ENCODE peak calls at places on chromosome 9, in seven cellular contexts. One of them, this sample, is unnamed. For H3K9me3, the result is how much of the 10 kb centered on the place peaks cover.

GRCh38 chr9:77575785-77576184 is 72.3 kb downstream of the GNA14 start:
- DNase-seq in A673: peak
- DNase-seq in cardiac muscle cell: peak
- DNase-seq in A549: no peak
- DNase-seq in psoas muscle: no peak
- DNase-seq in effector memory CD4-positive, alpha-beta T cell: no peak
- DNase-seq in upper lobe of right lung: no peak
- DNase-seq in this sample: no peak

GRCh38 chr9:16131269-16131668 is 578.4 kb downstream of the CCDC171 start:
- DNase-seq in upper lobe of right lung: no peak
- DNase-seq in A549: no peak
- DNase-seq in A673: peak
- DNase-seq in cardiac muscle cell: peak
- DNase-seq in psoas muscle: no peak
- DNase-seq in effector memory CD4-positive, alpha-beta T cell: no peak
- DNase-seq in this sample: peak

GRCh38 chr9:37029776-37030590 is 4.1 kb downstream of the PAX5 start:
- DNase-seq in upper lobe of right lung: no peak
- DNase-seq in psoas muscle: peak
- DNase-seq in A549: no peak
- DNase-seq in effector memory CD4-positive, alpha-beta T cell: no peak
- DNase-seq in A673: no peak
- DNase-seq in cardiac muscle cell: no peak
- DNase-seq in this sample: no peak

GRCh38 chr9:110655723-110656641 is 12.6 kb upstream of the MUSK start:
- DNase-seq in cardiac muscle cell: no peak
- DNase-seq in A549: no peak
- DNase-seq in upper lobe of right lung: no peak
- DNase-seq in A673: no peak
- DNase-seq in psoas muscle: peak
- DNase-seq in effector memory CD4-positive, alpha-beta T cell: no peak
- DNase-seq in this sample: peak

GRCh38 chr9:132651259-132651658 is 18.5 kb downstream of the DDX31 start:
- DNase-seq in A673: no peak
- DNase-seq in upper lobe of right lung: no peak
- DNase-seq in cardiac muscle cell: no peak
- DNase-seq in effector memory CD4-positive, alpha-beta T cell: no peak
- DNase-seq in A549: no peak
- DNase-seq in psoas muscle: no peak
- DNase-seq in this sample: no peak

GRCh38 chr9:75198436-75198835 is 110.1 kb downstream of the OSTF1 start:
- DNase-seq in cardiac muscle cell: no peak
- DNase-seq in psoas muscle: no peak
- DNase-seq in effector memory CD4-positive, alpha-beta T cell: no peak
- DNase-seq in A549: no peak
- DNase-seq in A673: no peak
- DNase-seq in upper lobe of right lung: no peak
- DNase-seq in this sample: no peak

GRCh38 chr9:14146201-14146890 is 167.6 kb downstream of the NFIB start:
- DNase-seq in A549: no peak
- DNase-seq in psoas muscle: no peak
- DNase-seq in upper lobe of right lung: no peak
- DNase-seq in cardiac muscle cell: no peak
- DNase-seq in effector memory CD4-positive, alpha-beta T cell: no peak
- DNase-seq in A673: no peak
- DNase-seq in this sample: peak

GRCh38 chr9:72210522-72210921 is 61.3 kb downstream of the GDA start:
- DNase-seq in upper lobe of right lung: no peak
- DNase-seq in A673: no peak
- DNase-seq in effector memory CD4-positive, alpha-beta T cell: no peak
- DNase-seq in A549: no peak
- DNase-seq in cardiac muscle cell: no peak
- DNase-seq in psoas muscle: no peak
- DNase-seq in this sample: no peak

GRCh38 chr9:12416736-12417135 is 276.4 kb upstream of the TYRP1 start:
- DNase-seq in A549: no peak
- DNase-seq in cardiac muscle cell: no peak
- DNase-seq in effector memory CD4-positive, alpha-beta T cell: no peak
- DNase-seq in upper lobe of right lung: no peak
- DNase-seq in A673: peak
- DNase-seq in psoas muscle: no peak
- DNase-seq in this sample: no peak

GRCh38 chr9:113219972-113220371 is 1.1 kb downstream of the FKBP15 start:
- DNase-seq in cardiac muscle cell: no peak
- DNase-seq in upper lobe of right lung: no peak
- DNase-seq in effector memory CD4-positive, alpha-beta T cell: no peak
- DNase-seq in A549: no peak
- DNase-seq in A673: no peak
- DNase-seq in psoas muscle: no peak
- DNase-seq in this sample: no peak

GRCh38 chr9:113222482-113222841 is 1.1 kb downstream of the SLC31A1 start:
- DNase-seq in A549: no peak
- DNase-seq in A673: no peak
- DNase-seq in psoas muscle: no peak
- DNase-seq in effector memory CD4-positive, alpha-beta T cell: no peak
- DNase-seq in cardiac muscle cell: peak
- DNase-seq in upper lobe of right lung: no peak
- DNase-seq in this sample: no peak

GRCh38 chr9:113220467-113221002 is 542 bp downstream of the FKBP15 start:
- DNase-seq in cardiac muscle cell: no peak
- DNase-seq in A673: no peak
- DNase-seq in A549: no peak
- DNase-seq in upper lobe of right lung: no peak
- DNase-seq in effector memory CD4-positive, alpha-beta T cell: no peak
- DNase-seq in psoas muscle: no peak
- DNase-seq in this sample: no peak

GRCh38 chr9:113221800-113222481 is 597 bp downstream of the SLC31A1 start:
- DNase-seq in psoas muscle: no peak
- DNase-seq in effector memory CD4-positive, alpha-beta T cell: no peak
- DNase-seq in cardiac muscle cell: no peak
- DNase-seq in A673: no peak
- DNase-seq in upper lobe of right lung: no peak
- DNase-seq in A549: peak
- DNase-seq in this sample: no peak

DNA sequence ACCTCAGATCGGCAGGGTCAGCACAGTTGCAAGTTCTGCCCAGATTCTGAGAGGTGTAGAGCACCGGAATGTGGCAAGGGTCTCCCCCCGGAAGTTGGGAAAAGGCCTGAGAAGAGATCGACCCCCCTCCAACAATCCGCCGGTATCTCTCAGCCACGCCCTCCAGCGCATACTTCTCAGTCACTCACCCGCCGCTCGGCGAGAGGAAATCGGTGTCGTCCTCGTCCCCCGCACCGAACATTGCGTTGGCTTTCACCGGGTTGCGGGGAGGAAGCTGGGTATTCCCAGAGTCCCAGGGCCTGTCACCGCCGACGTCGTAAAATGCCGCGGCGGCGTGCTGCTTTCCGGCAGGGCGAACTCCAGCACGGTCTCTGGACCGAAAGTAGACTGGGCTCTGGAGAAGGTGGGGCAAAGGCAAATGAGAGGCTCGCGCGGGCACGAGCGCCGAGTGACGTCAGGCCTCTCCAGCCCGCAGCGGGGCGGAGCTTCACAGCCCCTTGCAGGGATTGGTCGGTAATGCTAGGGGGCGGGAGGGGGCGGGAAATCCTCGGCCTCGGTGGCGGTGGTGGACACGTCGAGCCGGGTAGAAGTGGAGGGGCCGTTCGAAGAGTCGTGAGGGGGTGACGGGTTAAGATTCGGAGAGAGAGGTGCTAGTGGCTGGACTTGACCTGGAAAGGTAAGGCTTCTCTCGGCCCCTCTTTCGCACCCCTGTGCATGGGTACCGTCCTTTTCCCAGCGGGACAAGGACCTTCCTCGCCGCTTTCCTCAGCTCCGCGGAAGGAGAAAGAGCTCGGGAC is at the start of the genes FKBP15 and SLC31A1:
- DNase-seq in A673: peak
- DNase-seq in A549: peak
- DNase-seq in cardiac muscle cell: peak
- DNase-seq in effector memory CD4-positive, alpha-beta T cell: peak
- DNase-seq in upper lobe of right lung: peak
- DNase-seq in psoas muscle: peak
- DNase-seq in this sample: peak
- H3K4me3 ChIP-seq in A673: peak
- H3K4me3 ChIP-seq in A549: peak
- H3K4me3 ChIP-seq in cardiac muscle cell: peak
- H3K4me3 ChIP-seq in effector memory CD4-positive, alpha-beta T cell: peak
- H3K4me3 ChIP-seq in upper lobe of right lung: peak
- H3K4me3 ChIP-seq in psoas muscle: peak
- H3K4me3 ChIP-seq in this sample: peak

DNA sequence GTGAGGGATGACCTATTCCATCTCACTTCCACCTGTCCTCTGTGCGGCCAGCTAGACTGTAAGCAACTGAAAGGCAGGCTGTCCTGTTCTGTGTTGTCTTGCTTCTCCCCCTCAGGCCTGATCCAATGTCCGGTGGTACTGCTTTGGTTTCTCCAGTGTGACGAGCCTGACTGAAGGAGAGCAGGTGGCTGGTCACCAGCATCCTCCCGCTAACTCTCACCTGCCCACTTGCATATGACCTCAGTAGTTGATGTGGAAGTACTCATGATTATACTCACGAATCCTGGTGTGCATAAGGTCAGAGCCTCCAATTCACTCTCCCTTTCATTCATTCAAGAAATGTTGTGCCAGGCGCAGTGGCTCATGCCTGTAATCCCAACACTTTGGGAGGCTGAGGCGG is 2.4 kb upstream of the SLC27A4 start:
- DNase-seq in effector memory CD4-positive, alpha-beta T cell: no peak
- DNase-seq in psoas muscle: no peak
- DNase-seq in upper lobe of right lung: no peak
- DNase-seq in cardiac muscle cell: no peak
- DNase-seq in A549: no peak
- DNase-seq in A673: no peak
- DNase-seq in this sample: no peak
- H3K9me3 ChIP-seq in effector memory CD4-positive, alpha-beta T cell: under half
- H3K9me3 ChIP-seq in psoas muscle: under half
- H3K9me3 ChIP-seq in upper lobe of right lung: under half
- H3K9me3 ChIP-seq in cardiac muscle cell: under half
- H3K9me3 ChIP-seq in A549: under half
- H3K9me3 ChIP-seq in A673: under half
- H3K9me3 ChIP-seq in this sample: under half

GRCh38 chr9:20659474-20659962 is 24.5 kb upstream of the FOCAD start:
- DNase-seq in A673: no peak
- DNase-seq in A549: no peak
- DNase-seq in effector memory CD4-positive, alpha-beta T cell: no peak
- DNase-seq in cardiac muscle cell: no peak
- DNase-seq in upper lobe of right lung: no peak
- DNase-seq in psoas muscle: no peak
- DNase-seq in this sample: no peak
- H3K4me3 ChIP-seq in A673: peak
- H3K4me3 ChIP-seq in A549: peak
- H3K4me3 ChIP-seq in effector memory CD4-positive, alpha-beta T cell: no peak
- H3K4me3 ChIP-seq in cardiac muscle cell: peak
- H3K4me3 ChIP-seq in upper lobe of right lung: no peak
- H3K4me3 ChIP-seq in psoas muscle: no peak
- H3K4me3 ChIP-seq in this sample: no peak

DNA sequence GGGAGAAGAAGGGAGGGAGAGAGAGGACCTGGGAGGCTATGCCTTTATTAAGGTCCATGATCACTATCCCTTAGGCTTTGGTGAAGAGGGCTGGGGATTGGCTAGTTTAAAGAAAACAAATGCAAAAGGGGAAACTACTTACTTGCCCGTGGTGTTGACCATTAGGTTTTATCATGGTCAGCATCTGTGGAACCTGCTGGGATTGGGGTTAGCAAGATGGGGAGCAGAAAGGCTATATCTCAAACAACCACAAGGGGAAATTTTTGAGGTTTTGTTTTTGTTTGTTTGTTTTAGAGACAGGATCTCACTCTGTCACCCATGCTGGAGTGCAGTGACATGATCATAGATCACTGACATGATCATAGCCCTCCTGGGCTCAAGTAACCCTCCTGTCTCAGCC is 9.0 kb upstream of the RAD23B start:
- DNase-seq in psoas muscle: no peak
- DNase-seq in cardiac muscle cell: no peak
- DNase-seq in upper lobe of right lung: no peak
- DNase-seq in effector memory CD4-positive, alpha-beta T cell: no peak
- DNase-seq in A549: no peak
- DNase-seq in A673: no peak
- DNase-seq in this sample: no peak
- H3K9me3 ChIP-seq in psoas muscle: under half
- H3K9me3 ChIP-seq in cardiac muscle cell: under half
- H3K9me3 ChIP-seq in upper lobe of right lung: under half
- H3K9me3 ChIP-seq in effector memory CD4-positive, alpha-beta T cell: under half
- H3K9me3 ChIP-seq in A549: under half
- H3K9me3 ChIP-seq in A673: under half
- H3K9me3 ChIP-seq in this sample: under half

DNA sequence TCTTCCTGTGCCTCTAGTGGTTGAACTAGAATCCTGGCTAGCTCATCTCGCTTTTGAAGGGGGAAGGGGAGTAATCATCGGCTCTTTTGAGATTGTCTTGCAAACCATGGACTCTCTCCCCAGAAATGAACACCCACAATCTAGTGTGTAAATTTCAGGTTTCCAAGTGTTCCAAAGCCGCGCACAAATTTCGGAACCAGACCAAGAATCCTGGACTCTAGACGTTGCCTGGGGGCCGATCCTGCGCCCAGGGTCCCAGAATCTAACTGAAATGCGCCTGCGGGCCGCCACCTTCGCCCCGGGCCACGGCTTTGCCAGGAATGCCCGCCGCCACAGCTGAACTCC is 4.8 kb upstream of the FOXE1 start:
- DNase-seq in upper lobe of right lung: no peak
- DNase-seq in psoas muscle: no peak
- DNase-seq in A549: no peak
- DNase-seq in cardiac muscle cell: no peak
- DNase-seq in A673: no peak
- DNase-seq in effector memory CD4-positive, alpha-beta T cell: no peak
- DNase-seq in this sample: no peak
- H3K4me3 ChIP-seq in upper lobe of right lung: peak
- H3K4me3 ChIP-seq in psoas muscle: peak
- H3K4me3 ChIP-seq in A549: no peak
- H3K4me3 ChIP-seq in cardiac muscle cell: no peak
- H3K4me3 ChIP-seq in A673: no peak
- H3K4me3 ChIP-seq in effector memory CD4-positive, alpha-beta T cell: no peak
- H3K4me3 ChIP-seq in this sample: no peak

DNA sequence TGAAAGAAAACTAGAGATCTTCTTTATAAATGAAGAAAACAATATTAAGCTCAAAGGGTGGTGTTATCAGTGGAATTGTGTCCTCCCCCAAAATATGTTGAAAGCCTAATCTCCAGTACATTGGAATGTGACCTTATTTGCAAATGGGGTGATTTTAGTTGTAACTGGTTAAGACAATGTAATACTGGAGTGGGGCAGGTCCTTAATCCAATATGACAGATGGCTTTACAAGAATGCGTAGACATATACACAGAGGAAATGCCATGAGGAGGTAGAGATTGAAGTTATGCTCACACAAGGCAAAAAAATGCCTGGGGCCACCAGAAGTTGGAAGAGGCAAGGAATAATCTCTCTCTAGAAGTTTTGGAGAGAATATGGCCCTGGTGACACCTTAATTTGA is 13.7 kb upstream of the TRIM32 start:
- DNase-seq in psoas muscle: no peak
- DNase-seq in effector memory CD4-positive, alpha-beta T cell: no peak
- DNase-seq in A549: no peak
- DNase-seq in A673: no peak
- DNase-seq in cardiac muscle cell: no peak
- DNase-seq in upper lobe of right lung: no peak
- DNase-seq in this sample: no peak
- H3K9me3 ChIP-seq in psoas muscle: under half
- H3K9me3 ChIP-seq in effector memory CD4-positive, alpha-beta T cell: under half
- H3K9me3 ChIP-seq in A549: under half
- H3K9me3 ChIP-seq in A673: under half
- H3K9me3 ChIP-seq in cardiac muscle cell: under half
- H3K9me3 ChIP-seq in upper lobe of right lung: under half
- H3K9me3 ChIP-seq in this sample: under half